ENCODE peak calls at places on chromosomes 13 and 19, in four cellular contexts. O is occipital lobe; F is NK-92 treated with Interleukin-12 subunit alpha and Interleukin-12 subunit beta, amount 100 ng/mL, for 24 hours; L is NCI-H1436. K is an unnamed sample.

GRCh38 chr13:99275093-99275469 is 16.9 kb upstream of the GPR18 start:
- DNase-seq in L (no peak), O (no peak), F (peak; percentile 46), K (no peak)

GRCh38 chr13:111516712-111517640 is 196.5 kb downstream of the TEX29 start:
- DNase-seq in L (no peak), F (no peak), O (no peak), K (no peak)

GRCh38 chr19:1295169-1296012 is 9.7 kb downstream of the EFNA2 start:
- DNase-seq in F (no peak), O (no peak), L (no peak), K (no peak)

GRCh38 chr19:1266818-1267440 is 2.2 kb upstream of the CIRBP start:
- DNase-seq in O (peak; percentile 45), F (peak; percentile 60), L (no peak), K (peak; percentile 29)

GRCh38 chr13:99501952-99502310 is 659 bp downstream of the TM9SF2 start:
- DNase-seq in L (no peak), F (no peak), O (no peak), K (no peak)

GRCh38 chr19:16398530-16399241 is 73.1 kb downstream of the EPS15L1 start:
- DNase-seq in F (no peak), L (no peak), O (no peak), K (no peak)

GRCh38 chr13:78689011-78689410 is 30.1 kb upstream of the OBI1 start:
- DNase-seq in L (no peak), F (no peak), O (no peak), K (no peak)

GRCh38 chr19:39362682-39363657 is 20.7 kb downstream of the SAMD4B start:
- DNase-seq in L (no peak), F (no peak), O (no peak), K (no peak)

GRCh38 chr19:16470911-16471811 is 609 bp downstream of the EPS15L1 start:
- DNase-seq in O (no peak), F (no peak), L (no peak), K (no peak)

GRCh38 chr13:32622827-32623226 is 36.6 kb downstream of the PDS5B start:
- DNase-seq in L (no peak), O (no peak), F (no peak), K (no peak)